ENCODE peak calls at places on chromosomes 3 and 15, in five cellular contexts. R is cardiac muscle cell, V is neural progenitor cell, K is foreskin fibroblast, L is epithelial cell of esophagus. B is an unnamed sample.

GRCh38 chr15:34122771-34123183 is 20.9 kb downstream of the PGBD4 start:
- DNase-seq in R (peak), V (no peak), K (peak), L (peak), B (peak)

GRCh38 chr3:127448161-127448561 is 142.4 kb downstream of the TPRA1 start:
- DNase-seq in R (peak), V (no peak), K (no peak), L (no peak), B (peak)

GRCh38 chr3:62559831-62560445 is 186.6 kb upstream of the FEZF2 start:
- DNase-seq in R (peak), V (peak), K (peak), L (peak), B (peak)

GRCh38 chr3:176631175-176631574 is 566.1 kb downstream of the TBL1XR1 start:
- DNase-seq in R (no peak), V (no peak), K (peak), L (no peak), B (no peak)

GRCh38 chr3:120907659-120908029 is 361 bp upstream of the STXBP5L start:
- DNase-seq in R (no peak), V (no peak), K (peak), L (no peak), B (no peak)

GRCh38 chr3:25696019-25696418 is 31.3 kb upstream of the TOP2B start:
- DNase-seq in R (no peak), V (no peak), K (no peak), L (no peak), B (no peak)

GRCh38 chr3:136883967-136884720 is 22.1 kb downstream of the NCK1 start:
- DNase-seq in R (no peak), V (no peak), K (no peak), L (no peak), B (no peak)

GRCh38 chr3:27423463-27423862 is 54.3 kb upstream of the NEK10 start:
- DNase-seq in R (peak), V (no peak), K (peak), L (peak), B (peak)

GRCh38 chr3:14209596-14210280 is 31.1 kb downstream of the LSM3 start:
- DNase-seq in R (peak), V (no peak), K (peak), L (no peak), B (no peak)

GRCh38 chr15:62404194-62404985 is 239.3 kb upstream of the C2CD4B start:
- DNase-seq in R (no peak), V (no peak), K (no peak), L (no peak), B (no peak)

GRCh38 chr3:127699098-127699945 is 26.6 kb downstream of the ABTB1 start:
- DNase-seq in R (no peak), V (no peak), K (peak), L (peak), B (peak)

DNA sequence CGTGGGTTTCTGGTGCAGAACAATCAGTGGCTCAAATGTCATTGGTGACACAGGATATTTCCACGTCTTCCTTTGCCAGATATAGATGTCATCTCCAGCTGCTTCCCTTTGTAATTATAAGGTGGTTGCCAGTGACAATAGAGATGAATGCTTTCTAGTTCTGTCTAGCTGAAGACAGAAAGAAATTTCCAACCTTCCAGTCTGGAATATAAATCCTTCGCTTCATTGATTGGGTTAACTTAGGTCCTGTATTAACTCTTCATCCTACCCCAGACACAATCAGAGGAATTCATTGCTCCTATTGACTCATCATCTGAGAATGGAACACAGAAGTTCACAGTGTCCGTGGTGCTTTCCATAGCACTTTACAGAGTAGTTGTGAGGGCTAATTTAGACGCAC is 241.3 kb downstream of the NFKBIZ start:
- DNase-seq in R (no peak), V (no peak), K (peak), L (no peak), B (no peak)
- H3K4me3 ChIP-seq in R (no peak), V (no peak), K (no peak), L (no peak), B (no peak)

GRCh38 chr15:75454471-75455418 is 3.3 kb upstream of the SIN3A start:
- DNase-seq in R (no peak), V (peak), K (no peak), L (peak), B (peak)

GRCh38 chr15:75455982-75456531 is 4.6 kb upstream of the SIN3A start:
- DNase-seq in R (peak), V (peak), K (peak), L (peak), B (peak)

GRCh38 chr15:75455424-75455981 is 4.0 kb upstream of the SIN3A start:
- DNase-seq in R (peak), V (peak), K (peak), L (peak), B (peak)

GRCh38 chr15:75453703-75454470 is 2.4 kb upstream of the SIN3A start:
- DNase-seq in R (peak), V (peak), K (peak), L (peak), B (peak)

DNA sequence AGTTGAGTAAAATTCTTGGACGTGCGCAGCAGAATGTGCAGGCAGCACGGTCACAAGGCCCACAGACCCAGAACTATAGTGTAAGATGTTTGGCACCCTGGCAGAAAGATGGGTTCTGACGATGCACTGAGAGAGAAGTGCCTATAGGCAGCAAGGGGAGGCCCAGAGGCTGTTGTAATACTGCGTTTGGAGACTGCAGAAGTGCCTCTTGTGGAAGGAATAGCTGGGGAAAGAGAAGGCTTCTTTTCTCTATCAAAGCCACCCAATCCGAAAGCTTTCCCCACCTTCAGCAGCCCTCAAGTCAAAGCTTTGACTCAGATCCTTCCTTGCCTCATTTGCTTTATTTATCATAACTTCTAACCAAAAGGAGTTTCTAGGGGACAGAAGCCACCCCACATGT is 5.2 kb upstream of the SIN3A start:
- DNase-seq in R (peak), V (no peak), K (peak), L (peak), B (peak)
- H3K4me3 ChIP-seq in R (no peak), V (peak), K (peak), L (peak), B (peak)

DNA sequence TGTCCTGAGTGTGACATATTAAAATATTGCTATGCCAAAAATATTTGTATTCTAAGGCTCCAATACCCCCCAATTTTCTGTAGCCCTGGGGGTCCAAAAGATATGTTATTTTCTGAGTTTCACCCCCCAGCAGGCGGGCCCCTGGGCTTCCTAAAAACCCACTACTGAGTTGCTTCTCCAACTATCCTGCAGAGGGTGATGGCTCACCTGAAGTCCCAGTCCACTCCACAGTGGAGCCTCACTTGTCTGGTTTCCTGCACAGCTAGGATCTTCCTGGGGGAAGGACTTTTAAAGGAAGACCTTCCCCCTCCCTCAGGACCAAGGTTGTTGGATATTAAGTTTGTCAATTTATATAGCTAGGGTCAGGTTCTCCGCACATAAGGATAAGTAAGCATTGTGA is 1181.4 kb downstream of the ROBO2 start:
- DNase-seq in R (no peak), V (no peak), K (no peak), L (peak), B (no peak)
- H3K4me3 ChIP-seq in R (no peak), V (no peak), K (no peak), L (no peak), B (no peak)

DNA sequence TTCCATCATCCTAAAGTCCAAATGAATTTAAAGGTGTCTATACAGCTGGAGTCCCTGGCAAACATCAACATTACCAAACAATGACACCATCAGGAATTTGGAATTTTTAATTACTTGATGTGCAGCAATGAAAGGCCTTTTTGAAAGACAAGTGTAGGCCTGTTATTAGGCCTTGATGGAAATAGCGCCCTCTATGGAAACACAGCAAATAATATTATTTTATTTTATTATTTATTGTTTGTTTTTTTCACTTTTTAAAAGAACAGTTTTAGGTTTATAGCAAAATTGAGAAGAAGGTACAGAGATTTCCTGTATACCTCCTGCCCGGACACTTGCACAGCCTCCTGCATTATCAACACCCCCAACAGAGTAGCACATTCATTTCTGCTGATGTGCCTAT is 18.1 kb upstream of the OR5AC2 start:
- DNase-seq in R (no peak), V (no peak), K (no peak), L (peak), B (peak)
- H3K4me3 ChIP-seq in R (no peak), V (no peak), K (no peak), L (no peak), B (no peak)

DNA sequence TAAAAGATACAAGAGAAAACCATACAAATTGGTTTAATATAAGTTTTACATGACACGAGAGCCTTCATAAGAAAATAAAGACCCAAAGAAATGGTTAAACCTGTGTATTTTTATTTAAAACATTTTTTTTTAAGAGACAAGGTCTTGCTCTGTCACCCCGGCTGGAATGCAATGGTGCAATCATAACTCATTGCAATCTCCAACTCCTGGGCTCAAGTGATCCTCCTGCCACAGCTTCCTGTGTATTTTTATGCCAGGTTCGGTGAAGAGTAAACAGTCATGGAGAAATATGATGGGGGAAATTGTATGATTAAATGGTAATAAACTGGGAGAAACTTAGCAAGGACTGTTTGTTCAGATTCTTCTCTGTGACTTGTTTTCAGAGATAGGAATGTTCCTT is 441.0 kb downstream of the TUSC7 start:
- DNase-seq in R (no peak), V (no peak), K (peak), L (no peak), B (no peak)
- H3K4me3 ChIP-seq in R (no peak), V (no peak), K (no peak), L (no peak), B (no peak)

GRCh38 chr3:94064243-94064642 is 1.4 kb downstream of the NSUN3 start:
- DNase-seq in R (no peak), V (no peak), K (no peak), L (no peak), B (no peak)
- H3K4me3 ChIP-seq in R (no peak), V (peak), K (peak), L (peak), B (no peak)